ENCODE peak calls at places on chromosome 16, in nine cellular contexts. A is myocyte, G is NCI-H1092, Z is dorsolateral prefrontal cortex, S is hepatic stellate cell, X is H9, O is GM06990, H is esophagus squamous epithelium, J is Caki2. E is an unnamed sample.

GRCh38 chr16:878071-878784 is 77.7 kb upstream of the GNG13 start:
- DNase-seq in A (no peak), G (no peak), Z (no peak), S (no peak), X (peak), O (no peak), H (no peak), J (no peak), E (no peak)

GRCh38 chr16:86316967-86317616 is 193.2 kb upstream of the FOXF1 start:
- DNase-seq in A (no peak), G (no peak), Z (no peak), S (no peak), X (no peak), O (no peak), H (no peak), J (no peak), E (no peak)

GRCh38 chr16:67665598-67665997 is 952 bp downstream of the ENKD1 start:
- DNase-seq in A (no peak), G (no peak), Z (no peak), S (no peak), X (no peak), O (no peak), H (no peak), J (no peak), E (no peak)

GRCh38 chr16:58863042-58863441 is 128.9 kb upstream of the GOT2 start:
- DNase-seq in A (no peak), G (no peak), Z (no peak), S (no peak), X (no peak), O (no peak), H (no peak), J (no peak), E (no peak)

GRCh38 chr16:30609002-30609927 is 924 bp downstream of the ZNF689 start:
- DNase-seq in A (peak), G (peak), Z (no peak), S (peak), X (peak), O (peak), H (no peak), J (no peak), E (no peak)

GRCh38 chr16:48300391-48300856 is 53.1 kb upstream of the ABCC11 start:
- DNase-seq in A (peak), G (no peak), Z (no peak), S (peak), X (no peak), O (no peak), H (no peak), J (no peak), E (no peak)

GRCh38 chr16:57489229-57489628 is 2.9 kb upstream of the DOK4 start:
- DNase-seq in A (no peak), G (no peak), Z (no peak), S (no peak), X (no peak), O (no peak), H (no peak), J (no peak), E (no peak)

GRCh38 chr16:60214321-60214720 is 1480.2 kb upstream of the GOT2 start:
- DNase-seq in A (no peak), G (no peak), Z (no peak), S (no peak), X (no peak), O (no peak), H (no peak), J (no peak), E (no peak)

GRCh38 chr16:9465150-9465549 is 373.7 kb downstream of the HAPSTR1 start:
- DNase-seq in A (no peak), G (no peak), Z (no peak), S (no peak), X (no peak), O (no peak), H (no peak), J (no peak), E (no peak)

GRCh38 chr16:77219437-77219836 is 20.2 kb downstream of the SYCE1L start:
- DNase-seq in A (no peak), G (no peak), Z (no peak), S (no peak), X (no peak), O (no peak), H (no peak), J (no peak), E (no peak)

GRCh38 chr16:52825882-52826281 is 226.8 kb downstream of the CHD9NB start:
- DNase-seq in A (peak), G (peak), Z (no peak), S (no peak), X (no peak), O (no peak), H (no peak), J (no peak), E (no peak)

GRCh38 chr16:66266436-66267286 is 99.8 kb upstream of the CDH5 start:
- DNase-seq in A (peak), G (no peak), Z (no peak), S (peak), X (peak), O (no peak), H (no peak), J (no peak), E (no peak)

GRCh38 chr16:17321824-17322223 is 148.9 kb downstream of the XYLT1 start:
- DNase-seq in A (no peak), G (no peak), Z (no peak), S (no peak), X (no peak), O (no peak), H (no peak), J (no peak), E (no peak)

GRCh38 chr16:69709456-69710084 is 16.8 kb downstream of the NQO1 start:
- DNase-seq in A (peak), G (peak), Z (no peak), S (peak), X (no peak), O (no peak), H (no peak), J (peak), E (peak)

GRCh38 chr16:56679813-56680212 is 2.5 kb upstream of the MT1X start:
- DNase-seq in A (peak), G (no peak), Z (no peak), S (no peak), X (no peak), O (no peak), H (no peak), J (peak), E (no peak)

GRCh38 chr16:6091021-6091420 is 993.4 kb upstream of the EEF2KMT start:
- DNase-seq in A (no peak), G (no peak), Z (no peak), S (no peak), X (no peak), O (no peak), H (no peak), J (no peak), E (no peak)

GRCh38 chr16:65106792-65107191 is 15.1 kb downstream of the CDH11 start:
- DNase-seq in A (peak), G (no peak), Z (no peak), S (no peak), X (no peak), O (no peak), H (no peak), J (no peak), E (no peak)

GRCh38 chr16:84228321-84228838 is 11.4 kb downstream of the KCNG4 start:
- DNase-seq in A (peak), G (no peak), Z (no peak), S (peak), X (peak), O (no peak), H (no peak), J (peak), E (no peak)

GRCh38 chr16:10981697-10982216 is 37.4 kb downstream of the CLEC16A start:
- DNase-seq in A (no peak), G (no peak), Z (no peak), S (no peak), X (peak), O (peak), H (no peak), J (no peak), E (no peak)

GRCh38 chr16:20799599-20799998 is 6.7 kb downstream of the ERI2 start:
- DNase-seq in A (peak), G (no peak), Z (no peak), S (no peak), X (no peak), O (no peak), H (no peak), J (peak), E (no peak)

GRCh38 chr16:456891-457483 is 31.5 kb downstream of the RAB11FIP3 start:
- DNase-seq in A (no peak), G (no peak), Z (no peak), S (no peak), X (no peak), O (no peak), H (no peak), J (no peak), E (no peak)

GRCh38 chr16:1150511-1150982 is 2.4 kb upstream of the CACNA1H start:
- DNase-seq in A (peak), G (no peak), Z (no peak), S (peak), X (peak), O (peak), H (no peak), J (no peak), E (no peak)

GRCh38 chr16:81513204-81514040 is 68.8 kb downstream of the CMIP start:
- DNase-seq in A (no peak), G (no peak), Z (no peak), S (peak), X (peak), O (no peak), H (no peak), J (no peak), E (no peak)

GRCh38 chr16:31082368-31083045 is 6.2 kb downstream of the PRSS53 start:
- DNase-seq in A (no peak), G (no peak), Z (no peak), S (no peak), X (peak), O (no peak), H (no peak), J (peak), E (no peak)

GRCh38 chr16:6643083-6643686 is 689.5 kb upstream of the RBFOX1 start:
- DNase-seq in A (peak), G (peak), Z (no peak), S (peak), X (peak), O (no peak), H (no peak), J (peak), E (peak)

GRCh38 chr16:67170168-67170947 is at the start of gene NOL3:
- DNase-seq in A (peak), G (no peak), Z (no peak), S (peak), X (peak), O (peak), H (peak), J (peak), E (no peak)

GRCh38 chr16:70573451-70574121 is 50.0 kb downstream of the SF3B3 start:
- DNase-seq in A (peak), G (no peak), Z (no peak), S (peak), X (no peak), O (no peak), H (no peak), J (no peak), E (no peak)

GRCh38 chr16:79587897-79588296 is 12.6 kb downstream of the MAF start:
- DNase-seq in A (no peak), G (no peak), Z (no peak), S (no peak), X (no peak), O (no peak), H (no peak), J (no peak), E (no peak)

GRCh38 chr16:68756250-68757051 is 19.4 kb downstream of the CDH1 start:
- DNase-seq in A (peak), G (no peak), Z (no peak), S (no peak), X (no peak), O (peak), H (no peak), J (peak), E (peak)

GRCh38 chr16:85004587-85005205 is 6.6 kb downstream of the ZDHHC7 start:
- DNase-seq in A (peak), G (no peak), Z (no peak), S (peak), X (no peak), O (no peak), H (no peak), J (peak), E (no peak)

GRCh38 chr16:10876799-10877341 is at the start of gene CIITA:
- DNase-seq in A (peak), G (no peak), Z (peak), S (peak), X (peak), O (peak), H (peak), J (peak), E (peak)

GRCh38 chr16:3638916-3639644 is 15.4 kb upstream of the DNASE1 start:
- DNase-seq in A (no peak), G (no peak), Z (no peak), S (no peak), X (peak), O (no peak), H (no peak), J (no peak), E (no peak)

GRCh38 chr16:84689126-84689525 is 10.7 kb upstream of the USP10 start:
- DNase-seq in A (peak), G (no peak), Z (no peak), S (peak), X (no peak), O (no peak), H (no peak), J (peak), E (no peak)

E was measured in GM12864.